ENCODE peak calls at places on chromosome 20, in ten cellular contexts. W is uterus, P is neural progenitor cell, U is bronchial epithelial cell, J is GM23338, N is OCI-LY7, O is brain microvascular endothelial cell, I is cardiac fibroblast, A is GM06990, V is body of pancreas. R is an unnamed sample.

GRCh38 chr20:51660741-51661608 is 107.2 kb downstream of the ATP9A start:
- DNase-seq in V (no peak), N (no peak), W (no peak), I (peak), A (no peak), J (no peak), O (peak), P (no peak), U (peak), R (peak)

GRCh38 chr20:64077876-64078551 is 1.3 kb downstream of the RGS19 start:
- DNase-seq in A (peak), J (peak), I (no peak), W (no peak), N (peak), U (no peak), V (no peak), O (no peak), P (no peak), R (no peak)

GRCh38 chr20:47784599-47785320 is 521 bp downstream of the SULF2 start:
- DNase-seq in I (peak), W (peak), U (peak), N (no peak), O (no peak), V (no peak), J (peak), P (peak), A (no peak), R (no peak)

GRCh38 chr20:8721098-8721497 is 347.8 kb upstream of the PLCB4 start:
- DNase-seq in J (peak), W (peak), O (peak), U (peak), P (peak), A (no peak), I (peak), V (peak), N (peak), R (no peak)

GRCh38 chr20:5621305-5621704 is 128.9 kb upstream of the SHLD1 start:
- DNase-seq in P (no peak), A (no peak), J (no peak), N (no peak), W (no peak), I (peak), V (peak), O (no peak), U (no peak), R (no peak)

GRCh38 chr20:60086936-60087562 is 128.8 kb downstream of the CDH26 start:
- DNase-seq in P (no peak), W (no peak), N (no peak), J (no peak), U (peak), O (no peak), A (no peak), I (no peak), V (no peak), R (no peak)

GRCh38 chr20:59939052-59939878 is 840 bp downstream of the PPP1R3D start:
- DNase-seq in V (peak), U (no peak), W (peak), P (peak), J (peak), O (no peak), I (peak), N (no peak), A (peak), R (no peak)

GRCh38 chr20:43857127-43857526 is 57.5 kb upstream of the TOX2 start:
- DNase-seq in O (no peak), A (no peak), U (no peak), J (no peak), N (no peak), V (no peak), I (no peak), P (no peak), W (no peak), R (no peak)

GRCh38 chr20:24993337-24994185 is 1.0 kb upstream of the APMAP start:
- DNase-seq in U (peak), J (no peak), W (no peak), P (no peak), O (no peak), I (peak), V (no peak), N (peak), A (no peak), R (no peak)

GRCh38 chr20:38804243-38804642 is 1.3 kb upstream of the PPP1R16B start:
- DNase-seq in U (no peak), I (no peak), V (no peak), J (no peak), P (peak), O (no peak), W (no peak), A (no peak), N (no peak), R (no peak)

GRCh38 chr20:34558320-34559202 is at the start of gene MAP1LC3A:
- DNase-seq in W (peak), O (peak), J (peak), N (no peak), V (peak), U (peak), P (peak), I (peak), A (peak), R (peak)

GRCh38 chr20:50721881-50722281 is 9.5 kb upstream of the PARD6B start:
- DNase-seq in P (no peak), U (no peak), I (peak), O (peak), J (no peak), A (no peak), W (peak), N (no peak), V (no peak), R (no peak)

GRCh38 chr20:37529214-37529967 is 1.7 kb upstream of the BLCAP start:
- DNase-seq in W (no peak), I (no peak), A (no peak), N (peak), O (no peak), J (no peak), P (no peak), U (no peak), V (no peak), R (no peak)

GRCh38 chr20:51631011-51631950 is 88.8 kb upstream of the NFATC2 start:
- DNase-seq in A (no peak), P (no peak), U (peak), O (peak), N (no peak), V (peak), I (peak), J (no peak), W (peak), R (peak)

GRCh38 chr20:36093025-36093803 is 61.3 kb upstream of the EPB41L1 start:
- DNase-seq in I (peak), O (peak), P (peak), N (no peak), A (peak), J (no peak), W (peak), U (no peak), V (peak), R (no peak)

GRCh38 chr20:58524814-58525213 is 9.6 kb upstream of the APCDD1L start:
- DNase-seq in N (no peak), U (peak), I (peak), O (no peak), W (no peak), V (no peak), P (no peak), A (no peak), J (no peak), R (no peak)

GRCh38 chr20:36086767-36087166 is 67.8 kb upstream of the EPB41L1 start:
- DNase-seq in P (no peak), N (no peak), J (no peak), W (no peak), O (no peak), V (no peak), A (no peak), I (no peak), U (peak), R (no peak)

GRCh38 chr20:63253438-63254236 is 626 bp downstream of the NKAIN4 start:
- DNase-seq in J (peak), I (no peak), W (no peak), A (no peak), U (no peak), V (no peak), N (no peak), O (no peak), P (peak), R (no peak)

GRCh38 chr20:63155266-63156165 is 60.4 kb downstream of the YTHDF1 start:
- DNase-seq in O (no peak), P (no peak), I (no peak), J (no peak), A (no peak), U (no peak), W (no peak), N (no peak), V (no peak), R (no peak)

GRCh38 chr20:112396-112795 is 24.9 kb downstream of the DEFB125 start:
- DNase-seq in W (no peak), U (peak), N (no peak), J (no peak), V (no peak), I (no peak), A (no peak), O (no peak), P (no peak), R (no peak)

GRCh38 chr20:59350330-59351147 is 50.1 kb downstream of the EDN3 start:
- DNase-seq in W (no peak), O (no peak), P (no peak), A (no peak), J (no peak), V (no peak), N (no peak), U (no peak), I (no peak), R (no peak)

GRCh38 chr20:54067606-54068174 is 2.7 kb downstream of the BCAS1 start:
- DNase-seq in J (peak), P (no peak), I (peak), N (no peak), A (no peak), W (no peak), V (peak), U (peak), O (no peak), R (no peak)

GRCh38 chr20:49603209-49603627 is 35.3 kb upstream of the PTGIS start:
- DNase-seq in P (peak), N (peak), U (no peak), J (peak), A (no peak), I (peak), V (peak), W (peak), O (peak), R (peak)

GRCh38 chr20:46361811-46362210 is 44.6 kb downstream of the ELMO2 start:
- DNase-seq in N (no peak), J (no peak), O (no peak), P (no peak), A (no peak), W (no peak), U (no peak), I (no peak), V (no peak), R (no peak)

GRCh38 chr20:60242836-60243520 is 284.8 kb downstream of the CDH26 start:
- DNase-seq in O (peak), U (peak), A (no peak), N (no peak), W (no peak), P (no peak), I (no peak), J (no peak), V (no peak), R (peak)

GRCh38 chr20:328596-329324 is 3.4 kb downstream of the SOX12 start:
- DNase-seq in U (no peak), O (no peak), P (no peak), I (no peak), W (no peak), V (no peak), N (no peak), A (no peak), J (no peak), R (no peak)

GRCh38 chr20:24136659-24137246 is 148.2 kb upstream of the GGTLC1 start:
- DNase-seq in A (no peak), I (no peak), N (no peak), P (no peak), V (no peak), U (peak), O (no peak), J (no peak), W (no peak), R (no peak)

GRCh38 chr20:38109657-38110524 is 55.2 kb downstream of the TGM2 start:
- DNase-seq in A (no peak), V (peak), W (peak), J (no peak), N (no peak), I (peak), U (peak), P (no peak), O (peak), R (peak)

GRCh38 chr20:16007164-16007563 is 566.1 kb downstream of the KIF16B start:
- DNase-seq in O (no peak), U (no peak), V (no peak), W (no peak), P (no peak), J (no peak), N (no peak), I (no peak), A (no peak), R (no peak)

GRCh38 chr20:16004108-16004854 is 569.0 kb downstream of the KIF16B start:
- DNase-seq in O (no peak), A (no peak), U (no peak), W (no peak), I (no peak), V (no peak), N (no peak), P (peak), J (no peak), R (no peak)

GRCh38 chr20:16007978-16008377 is 565.3 kb downstream of the KIF16B start:
- DNase-seq in N (no peak), U (no peak), P (peak), O (no peak), J (peak), I (no peak), V (no peak), W (no peak), A (no peak), R (no peak)

GRCh38 chr20:16003310-16003709 is 569.9 kb downstream of the KIF16B start:
- DNase-seq in I (no peak), A (no peak), W (no peak), P (no peak), U (no peak), J (no peak), O (no peak), V (no peak), N (no peak), R (no peak)

DNA sequence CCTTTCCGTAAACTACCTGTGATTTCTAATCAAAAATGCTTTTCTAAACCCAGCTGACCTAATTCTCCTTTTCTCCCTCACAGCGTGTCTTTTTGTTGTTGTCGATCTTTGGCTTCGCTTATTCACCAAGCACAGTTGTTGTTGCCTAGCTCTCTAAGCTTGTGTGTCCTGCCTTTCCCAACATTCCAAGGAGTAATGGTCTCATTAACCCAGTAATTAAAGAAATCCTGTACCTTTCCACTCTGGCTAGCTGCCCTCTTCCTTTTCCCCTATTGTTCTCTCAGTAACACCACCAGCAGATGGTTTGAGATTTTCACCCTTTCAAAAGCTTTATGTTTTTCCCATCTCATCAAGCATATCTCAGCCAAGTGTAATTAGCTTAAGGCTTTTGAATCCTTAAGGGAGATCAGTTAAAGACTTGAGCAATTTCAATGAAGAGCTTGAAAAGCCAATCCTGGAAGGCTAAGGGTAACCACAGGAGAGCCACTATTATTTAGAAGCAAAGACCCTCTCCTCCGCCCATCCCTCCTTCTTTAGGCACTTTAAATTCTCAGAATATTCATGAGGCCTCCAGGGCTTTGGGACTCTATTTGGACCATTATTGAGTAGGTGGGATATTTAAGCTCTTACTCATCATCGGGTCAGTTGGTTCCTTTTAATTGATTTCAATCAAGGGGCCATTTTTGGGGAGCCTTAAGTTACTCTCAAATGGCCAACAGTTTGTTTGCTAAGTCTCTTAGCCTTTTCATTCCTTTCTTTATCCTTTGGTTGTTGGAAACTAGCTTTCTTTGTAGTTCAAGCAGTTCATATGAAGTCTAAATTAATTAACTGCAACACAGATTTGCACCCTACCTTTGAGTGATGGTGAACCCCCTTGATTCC is 567.4 kb downstream of the KIF16B start:
- DNase-seq in W (no peak), N (no peak), V (no peak), U (no peak), P (peak), A (no peak), I (no peak), O (no peak), J (peak), R (no peak)
- H3K4me3 ChIP-seq in W (no peak), N (no peak), V (no peak), U (no peak), P (no peak), A (no peak), I (no peak), O (no peak), J (no peak), R (no peak)

DNA sequence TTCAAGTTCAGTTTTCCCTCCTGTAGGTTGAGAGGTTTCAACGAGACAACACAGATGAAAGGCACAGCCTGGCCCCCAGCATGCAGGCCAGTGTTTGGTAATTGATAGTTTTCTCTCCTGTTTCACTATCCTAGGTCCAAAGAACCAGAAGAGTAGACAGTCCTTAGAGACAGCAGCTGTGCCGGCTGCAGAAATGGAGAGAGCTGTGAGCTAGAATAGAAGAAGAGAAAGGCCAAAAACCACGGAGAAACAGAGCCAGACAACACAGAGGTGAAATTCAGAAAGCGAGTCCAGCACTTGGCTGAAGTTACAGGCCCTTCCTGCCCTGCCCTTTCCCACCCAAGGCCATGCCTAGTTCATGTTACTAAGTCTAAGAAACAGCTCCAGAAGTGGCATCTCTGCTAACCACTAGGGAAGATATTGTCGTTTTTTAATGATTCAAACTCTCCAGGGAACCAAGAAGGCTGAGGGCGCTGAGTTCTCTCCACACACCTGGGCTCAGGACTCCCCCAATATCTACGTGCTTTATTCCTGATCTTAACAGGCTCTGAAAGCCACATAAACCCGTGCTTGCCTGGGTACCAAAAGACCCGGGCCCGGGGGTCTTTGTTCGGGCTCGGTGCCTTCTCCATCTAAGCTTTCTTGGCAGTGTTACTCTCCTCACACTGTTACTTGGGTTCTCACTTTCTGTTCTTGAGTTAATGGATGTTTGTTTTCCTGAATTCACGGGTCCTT is 16.5 kb upstream of the RBPJL start:
- DNase-seq in W (no peak), A (no peak), N (no peak), V (no peak), O (no peak), J (no peak), P (no peak), I (no peak), U (no peak), R (no peak)
- H3K4me3 ChIP-seq in W (no peak), A (no peak), N (no peak), V (no peak), O (no peak), J (no peak), P (no peak), I (no peak), U (no peak), R (no peak)

DNA sequence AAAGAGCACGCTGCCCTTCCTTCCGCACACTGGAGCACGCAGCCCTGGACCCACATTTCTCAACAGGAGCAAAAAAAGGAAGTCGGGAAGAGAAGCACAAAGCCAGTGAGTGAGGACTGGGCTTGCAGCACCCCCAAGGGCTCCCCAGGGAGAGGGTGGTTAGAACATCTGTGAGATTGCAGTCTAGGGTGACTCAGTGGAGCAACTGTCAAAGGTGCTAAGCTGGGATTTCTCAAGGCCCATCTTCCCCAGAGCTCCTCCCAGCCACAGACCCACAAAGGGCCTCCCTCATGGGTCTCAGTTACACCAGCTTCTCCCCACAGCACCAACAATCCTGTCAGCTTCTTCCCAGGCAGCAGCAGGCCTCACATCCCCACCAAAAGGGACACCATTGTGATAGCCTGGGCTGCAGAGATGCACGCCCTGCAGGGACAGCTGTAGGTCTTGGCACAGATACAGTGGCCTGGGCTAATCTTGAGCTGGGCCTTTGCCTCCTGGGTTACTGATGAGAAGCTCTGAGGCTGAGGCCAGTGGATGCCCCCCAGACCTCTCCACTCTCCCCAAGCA is 39.6 kb upstream of the CD93 start:
- DNase-seq in O (peak), J (no peak), I (peak), U (no peak), P (no peak), V (no peak), A (no peak), W (no peak), N (peak), R (no peak)
- H3K4me3 ChIP-seq in O (no peak), J (no peak), I (no peak), U (no peak), P (no peak), V (no peak), A (no peak), W (no peak), N (no peak), R (no peak)

GRCh38 chr20:32034581-32035397 is 17.3 kb upstream of the HCK start:
- DNase-seq in A (no peak), P (peak), W (no peak), I (no peak), N (peak), O (no peak), J (peak), U (no peak), V (no peak), R (no peak)
- H3K4me3 ChIP-seq in A (no peak), P (no peak), W (no peak), I (no peak), N (no peak), O (no peak), J (no peak), U (no peak), V (no peak), R (no peak)

GRCh38 chr20:62025832-62026563 is 39.7 kb downstream of the TAF4 start:
- DNase-seq in V (peak), O (peak), I (peak), P (no peak), J (no peak), A (no peak), W (peak), U (no peak), N (no peak), R (peak)
- H3K4me3 ChIP-seq in V (no peak), O (no peak), I (no peak), P (no peak), J (no peak), A (no peak), W (no peak), U (no peak), N (no peak), R (no peak)